ENCODE peak calls at places on chromosomes 1 and 21, in nine cellular contexts. W, U, C, X, B, V, O, M and H are unnamed samples.

GRCh38 chr1:114505148-114505561 is 5.8 kb downstream of the TRIM33 start:
- DNase-seq in M (no peak), X (peak), W (no peak), O (no peak), U (no peak), V (no peak), C (no peak), B (no peak), H (no peak)

GRCh38 chr1:11158720-11159321 is 30.3 kb upstream of the ANGPTL7 start:
- DNase-seq in W (peak), M (no peak), X (no peak), U (no peak), O (no peak), V (peak), C (no peak), B (no peak), H (no peak)

GRCh38 chr1:91751281-91751680 is 134.7 kb downstream of the TGFBR3 start:
- DNase-seq in C (no peak), X (no peak), B (no peak), U (peak), W (no peak), V (peak), O (no peak), M (no peak), H (no peak)

GRCh38 chr1:94929351-94929814 is 2.5 kb upstream of the CNN3 start:
- DNase-seq in O (no peak), W (peak), U (no peak), X (no peak), M (no peak), B (peak), V (no peak), C (no peak), H (no peak)

GRCh38 chr1:234726359-234726836 is 116.4 kb upstream of the IRF2BP2 start:
- DNase-seq in W (no peak), O (peak), X (peak), C (peak), M (no peak), V (no peak), B (peak), U (no peak), H (no peak)

GRCh38 chr1:11051781-11052510 is 4.9 kb upstream of the MASP2 start:
- DNase-seq in W (peak), C (no peak), O (no peak), B (no peak), V (no peak), M (no peak), U (no peak), X (no peak), H (no peak)

GRCh38 chr1:94553323-94553730 is 11.8 kb upstream of the F3 start:
- DNase-seq in B (no peak), M (no peak), U (no peak), W (peak), X (peak), C (no peak), V (no peak), O (no peak), H (no peak)

GRCh38 chr1:30798389-30798951 is 40.9 kb upstream of the LAPTM5 start:
- DNase-seq in U (peak), B (no peak), X (peak), W (no peak), O (no peak), C (no peak), M (no peak), V (no peak), H (no peak)

GRCh38 chr1:6864166-6864565 is 78.9 kb downstream of the CAMTA1 start:
- DNase-seq in M (no peak), W (no peak), X (no peak), C (no peak), U (no peak), V (no peak), O (no peak), B (no peak), H (no peak)

GRCh38 chr1:203559523-203559922 is 65.6 kb downstream of the OPTC start:
- DNase-seq in W (peak), M (no peak), B (no peak), X (no peak), U (no peak), C (no peak), O (no peak), V (peak), H (no peak)

GRCh38 chr1:28631713-28632112 is 11.2 kb downstream of the TAF12 start:
- DNase-seq in X (no peak), U (no peak), M (no peak), V (no peak), B (no peak), C (no peak), O (no peak), W (no peak), H (no peak)

GRCh38 chr1:83515566-83516169 is 483.3 kb downstream of the TTLL7 start:
- DNase-seq in M (no peak), X (no peak), O (no peak), U (no peak), C (no peak), V (no peak), W (no peak), B (no peak), H (no peak)

GRCh38 chr1:37989381-37989930 is 366 bp downstream of the SF3A3 start:
- DNase-seq in O (peak), X (no peak), C (peak), U (no peak), M (no peak), W (peak), V (peak), B (peak), H (peak)

GRCh38 chr21:29221259-29221744 is 77.4 kb upstream of the BACH1 start:
- DNase-seq in C (no peak), X (no peak), O (no peak), B (no peak), U (no peak), W (peak), M (no peak), V (peak), H (no peak)

GRCh38 chr1:3543076-3544049 is 67.9 kb downstream of the MEGF6 start:
- DNase-seq in W (peak), U (no peak), V (peak), X (peak), C (peak), B (no peak), O (no peak), M (no peak), H (no peak)

GRCh38 chr1:52707927-52708655 is 9.9 kb upstream of the COA7 start:
- DNase-seq in O (no peak), B (no peak), U (no peak), X (no peak), C (no peak), W (peak), V (peak), M (no peak), H (no peak)

GRCh38 chr21:45393833-45394638 is 10.9 kb upstream of the COL18A1 start:
- DNase-seq in B (no peak), C (no peak), O (no peak), U (no peak), X (no peak), M (no peak), V (no peak), W (no peak), H (peak)

GRCh38 chr1:147238925-147239820 is 3.3 kb upstream of the CHD1L start:
- DNase-seq in B (no peak), O (no peak), U (no peak), W (no peak), V (no peak), M (no peak), C (no peak), X (no peak), H (no peak)

GRCh38 chr1:1069061-1069710 is 4.9 kb downstream of the RNF223 start:
- DNase-seq in M (peak), X (peak), B (peak), U (peak), O (peak), W (peak), C (peak), V (peak), H (peak)

GRCh38 chr1:78688701-78689100 is 39.1 kb downstream of the IFI44 start:
- DNase-seq in M (no peak), C (no peak), O (peak), V (peak), W (peak), X (no peak), U (no peak), B (no peak), H (no peak)

GRCh38 chr1:3879787-3880428 is 20.2 kb downstream of the C1orf174 start:
- DNase-seq in C (no peak), V (no peak), X (no peak), M (no peak), B (no peak), U (no peak), W (no peak), O (no peak), H (no peak)

GRCh38 chr1:172431721-172432192 is 11.3 kb downstream of the C1orf105 start:
- DNase-seq in B (no peak), U (no peak), O (peak), X (peak), M (no peak), V (no peak), C (peak), W (no peak), H (no peak)

GRCh38 chr1:37951041-37951782 is 4.4 kb upstream of the INPP5B start:
- DNase-seq in C (no peak), M (no peak), W (no peak), B (no peak), U (no peak), X (no peak), V (no peak), O (no peak), H (no peak)

GRCh38 chr1:17419626-17420328 is 19.7 kb downstream of the RCC2 start:
- DNase-seq in X (peak), V (peak), M (no peak), C (peak), U (peak), O (peak), W (peak), B (peak), H (peak)

GRCh38 chr1:167617100-167617949 is 12.7 kb upstream of the RCSD1 start:
- DNase-seq in V (peak), W (peak), U (peak), X (no peak), O (peak), M (no peak), B (no peak), C (no peak), H (no peak)

GRCh38 chr1:181612100-181612499 is 128.8 kb downstream of the CACNA1E start:
- DNase-seq in W (no peak), M (no peak), B (no peak), V (no peak), C (no peak), U (no peak), X (no peak), O (no peak), H (no peak)

GRCh38 chr1:39761557-39762260 is 9.4 kb downstream of the OXCT2 start:
- DNase-seq in M (no peak), B (no peak), V (no peak), O (no peak), U (no peak), W (no peak), X (no peak), C (no peak), H (no peak)

GRCh38 chr1:95018602-95019369 is 54.0 kb downstream of the ALG14 start:
- DNase-seq in O (no peak), C (no peak), M (no peak), U (no peak), W (peak), X (no peak), B (no peak), V (no peak), H (no peak)

GRCh38 chr1:9843576-9843945 is 19.8 kb upstream of the CLSTN1 start:
- DNase-seq in C (no peak), W (no peak), U (no peak), B (no peak), M (no peak), V (no peak), O (no peak), X (peak), H (no peak)

GRCh38 chr1:61244114-61244513 is 161.8 kb downstream of the NFIA start:
- DNase-seq in U (no peak), X (peak), C (no peak), B (no peak), W (peak), M (peak), O (no peak), V (peak), H (no peak)

GRCh38 chr1:46131727-46132528 is 501 bp downstream of the PIK3R3 start:
- DNase-seq in M (no peak), B (no peak), U (no peak), X (peak), W (peak), O (peak), V (peak), C (no peak), H (peak)

GRCh38 chr1:161089938-161090337 is 580 bp upstream of the NECTIN4 start:
- DNase-seq in O (no peak), C (no peak), X (no peak), U (no peak), B (no peak), M (no peak), V (no peak), W (no peak), H (no peak)

GRCh38 chr21:32578107-32578691 is 7.1 kb downstream of the TCP10L start:
- DNase-seq in C (peak), M (peak), W (no peak), X (no peak), B (peak), U (no peak), V (no peak), O (peak), H (no peak)

GRCh38 chr1:164651378-164651951 is 92.5 kb downstream of the PBX1 start:
- DNase-seq in U (no peak), X (no peak), B (no peak), C (no peak), V (peak), M (peak), W (peak), O (no peak), H (no peak)

GRCh38 chr1:97186381-97186780 is 464.8 kb downstream of the PTBP2 start:
- DNase-seq in C (peak), O (peak), U (no peak), X (no peak), M (peak), B (no peak), V (peak), W (peak), H (no peak)

GRCh38 chr1:234544094-234544579 is 65.2 kb upstream of the TARBP1 start:
- DNase-seq in X (peak), C (peak), U (peak), M (no peak), O (no peak), V (peak), B (peak), W (peak), H (no peak)

GRCh38 chr1:160144921-160145320 is 6.5 kb upstream of the ATP1A4 start:
- DNase-seq in M (no peak), U (no peak), V (peak), O (peak), X (no peak), B (no peak), C (no peak), W (no peak), H (no peak)

GRCh38 chr1:167221126-167221803 is 579 bp downstream of the POU2F1 start:
- DNase-seq in X (peak), B (peak), W (peak), C (peak), O (peak), M (no peak), U (peak), V (no peak), H (peak)

GRCh38 chr1:84851839-84852238 is 41.2 kb downstream of the LPAR3 start:
- DNase-seq in M (no peak), C (no peak), U (no peak), V (peak), O (no peak), W (peak), X (no peak), B (no peak), H (no peak)

GRCh38 chr1:64880449-64880848 is 85.9 kb downstream of the JAK1 start:
- DNase-seq in X (no peak), V (no peak), B (no peak), U (no peak), C (no peak), M (no peak), W (no peak), O (no peak), H (no peak)

GRCh38 chr1:64885648-64886047 is 80.7 kb downstream of the JAK1 start:
- DNase-seq in V (no peak), B (no peak), M (no peak), C (no peak), U (no peak), O (no peak), X (no peak), W (no peak), H (no peak)

GRCh38 chr1:64881281-64881680 is 85.1 kb downstream of the JAK1 start:
- DNase-seq in V (no peak), M (no peak), W (no peak), O (no peak), B (no peak), C (no peak), X (no peak), U (no peak), H (no peak)

GRCh38 chr1:64884261-64885040 is 81.9 kb downstream of the JAK1 start:
- DNase-seq in C (no peak), O (no peak), U (no peak), B (no peak), X (no peak), V (no peak), W (no peak), M (no peak), H (no peak)

DNA sequence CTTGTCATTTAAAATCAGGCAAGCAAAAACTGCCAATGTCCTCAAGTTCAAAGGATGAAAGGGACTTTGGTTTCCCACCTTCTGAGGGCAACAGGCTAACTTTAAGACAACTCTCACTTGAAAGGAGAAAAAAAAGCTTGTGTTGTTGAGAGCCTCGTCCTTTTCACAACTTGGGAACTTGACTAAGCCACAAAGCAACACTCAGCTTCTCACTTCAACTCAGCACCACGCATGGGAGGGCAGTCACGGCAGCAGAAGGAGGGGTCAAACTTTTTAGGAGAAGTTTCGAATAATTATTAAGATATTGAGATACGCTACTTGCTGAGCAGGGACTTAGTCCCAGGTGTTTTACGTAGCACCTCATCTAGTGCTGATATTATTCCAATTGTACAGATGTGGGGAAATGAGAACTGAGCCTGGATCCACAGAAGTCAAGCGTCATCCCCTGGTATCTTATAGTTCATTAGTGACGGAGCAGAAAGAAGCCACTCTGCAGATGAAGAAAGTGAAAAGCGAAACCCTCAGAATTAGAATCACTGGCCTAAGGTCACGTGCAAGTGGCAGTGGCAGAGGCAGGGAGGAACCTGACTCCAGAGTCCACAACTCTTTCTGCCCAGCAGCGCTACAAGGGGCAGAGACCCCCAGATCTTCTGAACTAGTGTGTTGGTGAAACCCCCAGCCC is 83.6 kb downstream of the JAK1 start:
- DNase-seq in C (no peak), W (no peak), B (no peak), M (no peak), O (no peak), U (no peak), X (no peak), V (no peak), H (no peak)
- TF ChIP-seq CTCF in C (no peak), W (no peak), B (no peak), M (no peak), O (no peak), U (no peak), X (no peak), V (no peak), H (no peak)

GRCh38 chr1:19057182-19057779 is 100.8 kb upstream of the IFFO2 start:
- DNase-seq in U (no peak), M (no peak), X (no peak), V (no peak), C (no peak), O (no peak), B (peak), W (no peak), H (no peak)
- TF ChIP-seq CTCF in U (no peak), M (no peak), X (no peak), V (no peak), C (peak), O (no peak), B (no peak), W (no peak), H (no peak)

DNA sequence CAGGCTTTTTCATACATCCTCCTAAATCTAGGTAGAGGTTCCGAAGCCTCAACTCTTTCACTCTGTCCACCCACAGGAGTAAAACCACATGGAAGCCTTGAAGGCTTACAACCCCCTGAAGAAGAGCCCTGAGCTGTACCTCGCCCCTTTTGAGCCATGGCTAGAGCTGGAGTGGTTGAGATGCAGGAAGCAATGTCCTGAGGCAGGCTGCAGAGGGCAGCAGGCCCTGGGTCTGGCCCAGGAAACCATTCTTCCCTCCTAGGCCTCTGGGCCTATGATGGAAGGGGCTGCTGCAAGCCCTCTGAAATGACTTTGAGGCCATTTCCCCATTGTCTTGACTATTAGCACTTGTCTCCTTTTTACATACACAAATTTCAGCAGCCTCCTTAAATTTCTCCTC is 1503.0 kb downstream of the KCNT2 start:
- DNase-seq in U (no peak), X (no peak), O (peak), W (no peak), B (no peak), C (no peak), M (no peak), V (no peak), H (no peak)
- TF ChIP-seq CTCF in U (no peak), X (no peak), O (no peak), W (no peak), B (no peak), C (peak), M (no peak), V (no peak), H (no peak)

GRCh38 chr1:5620997-5621396 is 371.2 kb downstream of the NPHP4 start:
- DNase-seq in C (peak), V (no peak), X (no peak), M (peak), B (peak), U (no peak), O (no peak), W (no peak), H (no peak)
- TF ChIP-seq CTCF in C (peak), V (no peak), X (peak), M (peak), B (no peak), U (peak), O (no peak), W (no peak), H (peak)

GRCh38 chr1:197619008-197619640 is 156.2 kb downstream of the DENND1B start:
- DNase-seq in M (peak), U (no peak), X (no peak), C (no peak), V (peak), W (peak), B (no peak), O (peak), H (no peak)
- TF ChIP-seq CTCF in M (peak), U (peak), X (peak), C (no peak), V (no peak), W (peak), B (peak), O (peak), H (no peak)

GRCh38 chr21:38621132-38621531 is 122.9 kb upstream of the ERG start:
- DNase-seq in M (no peak), B (no peak), W (no peak), O (no peak), U (no peak), C (no peak), X (no peak), V (no peak), H (no peak)
- TF ChIP-seq CTCF in M (peak), B (no peak), W (no peak), O (no peak), U (no peak), C (peak), X (no peak), V (no peak), H (no peak)

GRCh38 chr1:22275626-22276395 is 132.9 kb upstream of the WNT4 start:
- DNase-seq in C (peak), X (peak), V (peak), W (peak), B (peak), U (no peak), O (peak), M (peak), H (peak)
- TF ChIP-seq CTCF in C (peak), X (peak), V (peak), W (peak), B (peak), U (peak), O (peak), M (peak), H (peak)

DNA sequence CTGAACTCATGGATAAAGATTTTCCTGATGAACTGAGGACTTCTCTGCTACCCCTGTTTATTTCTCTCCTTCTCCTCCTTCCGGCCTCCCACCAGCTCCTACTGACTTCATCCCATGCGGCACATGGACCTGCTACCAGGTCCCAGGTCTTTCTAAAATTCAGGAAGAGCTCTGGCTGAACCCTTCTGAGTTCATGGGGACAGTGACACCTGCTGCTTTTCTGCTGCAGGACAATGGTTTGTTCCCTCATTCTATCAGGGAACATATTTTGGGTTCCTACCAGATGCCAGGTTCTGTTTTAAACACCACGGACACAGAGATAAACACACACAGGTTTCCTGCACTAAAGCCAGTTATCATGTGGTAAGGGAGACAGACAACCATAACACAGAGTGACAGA is 114.1 kb upstream of the RAB4A start:
- DNase-seq in W (peak), U (no peak), X (peak), C (no peak), V (peak), M (peak), B (peak), O (peak), H (no peak)
- TF ChIP-seq CTCF in W (peak), U (peak), X (peak), C (peak), V (no peak), M (peak), B (peak), O (peak), H (no peak)